ENCODE peak calls at places on chromosomes 13 and 19, in four cellular contexts. One of them, this sample, is unnamed.

GRCh38 chr13:23469901-23470525 is 36.5 kb upstream of the SACS start:
- DNase-seq in GM12878: no peak
- DNase-seq in GM12891: no peak
- DNase-seq in K562: no peak
- DNase-seq in this sample: no peak

GRCh38 chr19:42143341-42144234 is 11.3 kb upstream of the POU2F2 start:
- DNase-seq in GM12891: no peak
- DNase-seq in GM12878: no peak
- DNase-seq in K562: peak
- DNase-seq in this sample: no peak

GRCh38 chr19:20863176-20863575 is 59.9 kb upstream of the ZNF85 start:
- DNase-seq in GM12891: no peak
- DNase-seq in K562: no peak
- DNase-seq in GM12878: no peak
- DNase-seq in this sample: no peak

GRCh38 chr13:100666124-100666523 is 8.5 kb downstream of the TMTC4 start:
- DNase-seq in GM12878: no peak
- DNase-seq in GM12891: no peak
- DNase-seq in K562: no peak
- DNase-seq in this sample: no peak

GRCh38 chr19:844300-844971 is 3.6 kb downstream of the PRTN3 start:
- DNase-seq in K562: peak
- DNase-seq in GM12891: no peak
- DNase-seq in GM12878: no peak
- DNase-seq in this sample: no peak

GRCh38 chr19:31312004-31312403 is 37.2 kb downstream of the TSHZ3 start:
- DNase-seq in K562: no peak
- DNase-seq in GM12878: no peak
- DNase-seq in GM12891: no peak
- DNase-seq in this sample: peak

GRCh38 chr13:95222733-95223018 is 78.6 kb downstream of the ABCC4 start:
- DNase-seq in GM12891: no peak
- DNase-seq in K562: no peak
- DNase-seq in GM12878: no peak
- DNase-seq in this sample: no peak

GRCh38 chr13:77118134-77118533 is 91.2 kb upstream of the FBXL3 start:
- DNase-seq in GM12878: no peak
- DNase-seq in K562: no peak
- DNase-seq in GM12891: no peak
- DNase-seq in this sample: no peak

GRCh38 chr13:90594694-90595093 is 752.8 kb upstream of the MIR17HG start:
- DNase-seq in GM12891: no peak
- DNase-seq in K562: no peak
- DNase-seq in GM12878: no peak
- DNase-seq in this sample: no peak

DNA sequence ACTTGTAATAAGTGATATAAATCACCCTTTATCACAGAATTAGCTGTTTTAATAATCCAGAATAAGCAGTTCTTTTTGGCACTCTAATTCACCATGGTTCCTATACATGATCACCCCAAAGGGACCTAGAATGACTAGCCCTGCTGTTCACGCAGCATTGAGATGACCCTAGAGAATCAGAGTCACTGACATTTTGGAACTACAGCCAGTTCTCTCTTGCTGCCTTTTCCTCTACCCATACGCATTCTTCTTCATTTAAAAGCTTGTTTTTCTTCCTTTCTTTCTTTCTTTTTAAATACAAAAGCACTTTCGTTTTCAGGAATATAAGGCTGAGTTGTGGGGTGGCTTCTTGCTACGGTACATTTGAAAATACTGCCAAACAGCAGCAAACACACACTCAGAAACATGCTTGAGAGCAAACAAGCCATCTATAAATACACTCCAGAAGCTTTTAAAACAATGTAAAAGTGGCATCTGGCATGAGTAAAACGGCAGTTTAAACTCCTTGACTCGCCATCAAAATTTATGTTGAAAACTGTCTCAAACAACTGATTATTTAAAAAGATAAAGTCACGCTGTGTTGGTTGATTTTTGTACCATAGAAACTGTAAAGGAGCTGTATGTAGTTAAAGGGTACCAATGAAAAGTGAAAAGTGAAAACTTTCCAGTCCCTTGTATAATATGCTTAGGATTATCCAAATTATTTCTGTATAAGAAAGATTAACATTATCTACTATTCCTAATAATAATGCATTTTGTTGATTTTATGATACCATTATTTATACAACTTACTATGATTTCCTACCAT is 95.6 kb downstream of the PCDH9 start:
- DNase-seq in GM12891: no peak
- DNase-seq in GM12878: no peak
- DNase-seq in K562: no peak
- DNase-seq in this sample: no peak
- TF ChIP-seq SPI1 in GM12891: no peak
- TF ChIP-seq SPI1 in GM12878: no peak
- TF ChIP-seq SPI1 in K562: no peak
- TF ChIP-seq SPI1 in this sample: no peak

DNA sequence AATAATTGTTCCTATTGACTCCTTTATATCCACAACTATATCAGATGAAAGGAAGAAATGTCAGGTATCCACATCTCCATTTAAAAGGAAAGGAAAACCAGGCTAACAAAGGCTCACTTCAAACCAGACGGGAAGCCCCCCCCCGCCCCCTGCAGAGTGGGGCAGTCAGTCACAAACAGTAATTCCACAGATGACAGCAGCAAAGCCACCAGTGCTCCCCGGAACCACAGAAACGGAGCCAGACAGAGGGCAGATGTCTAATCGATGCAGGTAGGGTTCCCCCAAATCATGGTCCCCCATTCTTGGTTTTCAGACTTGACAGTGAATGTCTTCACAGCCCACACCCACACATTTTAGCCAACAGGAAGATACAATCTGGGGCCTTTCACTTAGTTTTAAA is 100.8 kb downstream of the STK24 start:
- DNase-seq in GM12878: no peak
- DNase-seq in K562: no peak
- DNase-seq in GM12891: peak
- DNase-seq in this sample: no peak
- TF ChIP-seq SPI1 in GM12878: no peak
- TF ChIP-seq SPI1 in K562: no peak
- TF ChIP-seq SPI1 in GM12891: no peak
- TF ChIP-seq SPI1 in this sample: no peak

DNA sequence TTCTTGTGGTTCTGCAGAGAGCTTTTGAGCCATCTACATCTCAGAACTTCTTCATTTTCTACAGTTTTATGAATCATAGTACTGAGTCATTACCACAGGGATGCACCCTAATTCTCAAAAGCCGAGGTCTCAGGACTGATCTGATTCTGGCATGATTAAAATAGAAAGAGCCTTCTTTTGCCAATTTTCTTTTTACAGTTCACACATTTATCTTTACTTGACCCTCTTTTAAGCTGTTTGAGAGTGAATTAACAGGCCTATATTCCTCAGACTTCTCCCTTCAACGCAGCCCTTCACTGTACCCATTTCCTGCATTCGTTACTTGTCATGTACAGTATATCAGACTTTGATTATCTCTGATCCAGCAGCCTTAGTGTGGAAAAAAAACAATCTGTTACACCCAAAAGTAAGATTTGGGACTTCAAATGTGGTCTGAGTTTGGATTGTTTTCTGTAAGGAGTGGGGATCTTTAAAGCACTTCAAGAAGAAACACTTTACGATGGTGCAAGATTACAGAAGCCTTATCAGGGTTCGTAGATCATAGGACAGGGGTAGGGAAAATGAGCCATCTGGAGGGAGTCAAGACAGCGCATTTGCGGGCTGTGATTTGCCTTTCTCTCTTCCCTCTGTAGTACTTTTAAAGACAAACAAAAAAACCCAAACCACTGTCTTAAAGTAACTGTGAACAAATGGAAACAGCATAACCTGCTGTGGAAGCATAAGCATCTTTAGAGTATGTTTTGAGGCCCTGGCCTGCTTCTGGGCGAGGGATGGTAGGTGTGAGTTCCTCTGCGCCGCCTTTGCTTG is 15.3 kb upstream of the GPR183 start:
- DNase-seq in K562: peak
- DNase-seq in GM12891: peak
- DNase-seq in GM12878: peak
- DNase-seq in this sample: no peak
- TF ChIP-seq SPI1 in K562: no peak
- TF ChIP-seq SPI1 in GM12891: peak
- TF ChIP-seq SPI1 in GM12878: no peak
- TF ChIP-seq SPI1 in this sample: no peak

GRCh38 chr19:3578390-3578789 is 5.6 kb downstream of the HMG20B start:
- DNase-seq in K562: no peak
- DNase-seq in GM12891: no peak
- DNase-seq in GM12878: no peak
- DNase-seq in this sample: no peak

GRCh38 chr19:3576696-3577443 is 4.1 kb downstream of the HMG20B start:
- DNase-seq in GM12891: no peak
- DNase-seq in GM12878: no peak
- DNase-seq in K562: peak
- DNase-seq in this sample: no peak

GRCh38 chr19:3577741-3578344 is 5.1 kb downstream of the HMG20B start:
- DNase-seq in GM12878: no peak
- DNase-seq in GM12891: no peak
- DNase-seq in K562: no peak
- DNase-seq in this sample: no peak

GRCh38 chr19:3575949-3576673 is 3.4 kb downstream of the HMG20B start:
- DNase-seq in GM12891: no peak
- DNase-seq in K562: no peak
- DNase-seq in GM12878: no peak
- DNase-seq in this sample: no peak

GRCh38 chr19:3580156-3580955 is 4.9 kb upstream of the GIPC3 start:
- DNase-seq in GM12891: no peak
- DNase-seq in K562: no peak
- DNase-seq in GM12878: no peak
- DNase-seq in this sample: no peak
- TF ChIP-seq SPI1 in GM12891: no peak
- TF ChIP-seq SPI1 in K562: no peak
- TF ChIP-seq SPI1 in GM12878: no peak
- TF ChIP-seq SPI1 in this sample: no peak

This sample was measured in HL-60.